ENCODE peak calls at places on chromosomes 3 and 15, in six cellular contexts. R is GM12891, N is IMR-90, H is breast epithelium, O is testis, G is stomach. S is an unnamed sample.
A peak's percentile ranks its signal among the peaks of the same experiment; 100 is the strongest.

GRCh38 chr15:28974142-28974541 is 88.4 kb downstream of the APBA2 start:
- DNase-seq in R (no peak), N (no peak), H (peak; percentile 22), O (no peak), G (no peak), S (no peak)

GRCh38 chr15:62164500-62165028 is 521 bp downstream of the C2CD4B start:
- DNase-seq in R (no peak), N (no peak), H (no peak), O (no peak), G (no peak), S (no peak)

GRCh38 chr3:56054827-56055226 is 413.4 kb downstream of the ERC2 start:
- DNase-seq in R (no peak), N (no peak), H (no peak), O (no peak), G (no peak), S (no peak)

GRCh38 chr3:853489-853888 is 239.3 kb upstream of the CNTN6 start:
- DNase-seq in R (no peak), N (no peak), H (no peak), O (no peak), G (no peak), S (no peak)

GRCh38 chr15:33154366-33155166 is 39.9 kb downstream of the FMN1 start:
- DNase-seq in R (no peak), N (peak; percentile 55), H (peak; percentile 32), O (peak; percentile 41), G (no peak), S (no peak)

GRCh38 chr3:37481986-37482385 is 307.6 kb upstream of the LRRFIP2 start:
- DNase-seq in R (no peak), N (no peak), H (no peak), O (no peak), G (no peak), S (no peak)

GRCh38 chr3:62462097-62462789 is 88.9 kb upstream of the FEZF2 start:
- DNase-seq in R (no peak), N (no peak), H (no peak), O (no peak), G (no peak), S (no peak)

GRCh38 chr3:129461461-129462146 is 21.6 kb downstream of the IFT122 start:
- DNase-seq in R (no peak), N (peak; percentile 64), H (peak; percentile 42), O (no peak), G (no peak), S (no peak)

GRCh38 chr15:78075490-78076230 is 1.9 kb downstream of the TBC1D2B start:
- DNase-seq in R (no peak), N (peak; percentile 95), H (peak; percentile 48), O (peak; percentile 75), G (peak; percentile 64), S (peak; percentile 64)

DNA sequence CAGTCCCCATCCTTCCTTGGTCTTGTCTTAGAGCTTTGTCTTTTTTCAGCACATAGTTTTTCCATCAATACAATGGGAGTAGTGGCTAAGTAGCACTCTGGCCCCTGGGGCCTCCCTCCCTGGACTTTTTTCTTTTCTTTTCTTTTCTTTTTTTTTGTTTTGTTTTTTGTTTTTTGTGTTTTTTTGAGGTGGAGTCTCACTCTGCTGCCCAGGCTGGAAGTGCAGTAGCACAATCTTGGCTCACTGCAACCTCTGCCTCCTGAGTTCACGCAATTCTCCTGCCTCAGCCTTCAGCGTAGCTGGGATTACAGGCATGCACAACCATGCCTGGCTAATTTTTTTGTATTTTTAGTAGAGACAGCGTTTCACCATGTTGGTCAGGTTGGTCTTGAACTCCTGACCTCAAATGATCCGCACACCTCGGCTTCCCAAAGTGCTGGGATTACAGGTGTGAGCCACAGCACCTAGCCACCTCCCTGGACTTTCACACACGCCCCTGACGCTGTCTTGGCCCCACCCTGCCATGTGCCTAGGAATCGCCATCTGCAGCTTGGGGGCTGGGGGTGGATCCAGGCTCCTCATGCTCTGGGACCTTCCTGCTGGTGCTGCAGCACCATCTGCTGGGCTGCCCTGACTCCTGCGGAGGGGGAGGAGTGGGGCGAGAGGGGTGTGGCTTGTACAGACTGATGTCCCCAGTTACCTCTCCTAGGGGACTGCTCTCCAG is 2.8 kb downstream of the C15orf39 start:
- DNase-seq in R (peak; percentile 94), N (peak; percentile 87), H (peak; percentile 92), O (peak; percentile 95), G (peak; percentile 92), S (peak; percentile 93)
- TF ChIP-seq POLR2A in R (no peak), N (peak; percentile 63), H (no peak), O (no peak), G (no peak), S (peak; percentile 28)

GRCh38 chr15:73951044-73951561 is 24.8 kb downstream of the LOXL1 start:
- DNase-seq in R (peak; percentile 81), N (peak; percentile 97), H (peak; percentile 90), O (peak; percentile 96), G (peak; percentile 86), S (peak; percentile 95)
- TF ChIP-seq POLR2A in R (no peak), N (no peak), H (no peak), O (no peak), G (no peak), S (no peak)

DNA sequence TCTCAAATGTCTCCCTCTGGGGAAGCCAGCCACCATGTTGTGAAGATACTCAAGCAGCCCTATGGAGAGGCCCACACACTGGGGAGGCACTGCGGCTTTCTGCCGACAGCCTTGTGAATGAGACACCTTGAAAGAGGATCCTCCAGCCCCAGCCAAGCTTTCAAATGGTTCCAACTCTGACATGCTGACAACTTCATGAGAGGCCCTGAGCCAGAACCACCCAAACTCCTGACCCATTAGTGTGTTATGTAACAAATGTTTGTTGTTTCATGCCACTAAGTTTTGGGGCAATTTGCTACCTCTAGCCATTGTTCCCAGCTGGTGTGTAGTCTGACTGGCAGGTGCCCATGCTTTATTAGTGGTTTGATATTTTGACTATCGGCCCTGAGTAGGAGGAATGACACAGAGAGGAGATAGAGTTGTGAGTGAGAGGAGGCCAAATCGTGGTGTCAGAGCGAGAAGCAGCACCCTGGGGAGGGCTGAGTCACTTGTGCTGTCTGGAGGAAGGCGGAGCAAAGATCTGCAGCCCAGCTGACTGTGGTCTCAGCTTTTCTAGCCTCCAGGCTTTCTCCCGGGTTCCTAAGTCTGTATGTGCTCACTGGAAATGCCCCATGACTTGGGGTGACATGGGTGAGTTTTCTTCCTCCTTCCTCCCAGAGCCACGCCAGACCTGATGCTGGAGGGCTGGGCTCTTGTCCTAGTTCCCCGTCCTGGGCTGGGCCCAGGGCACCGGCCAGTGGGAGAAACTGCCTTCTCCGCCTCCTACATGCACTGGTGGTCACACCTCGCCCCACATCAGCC is 56.8 kb upstream of the BLM start:
- DNase-seq in R (peak; percentile 52), N (peak; percentile 91), H (peak; percentile 84), O (peak; percentile 42), G (peak; percentile 43), S (no peak)
- TF ChIP-seq POLR2A in R (peak; percentile 87), N (no peak), H (no peak), O (no peak), G (no peak), S (no peak)

GRCh38 chr15:81312790-81313543 is 11.0 kb downstream of the STARD5 start:
- DNase-seq in R (no peak), N (peak; percentile 99), H (peak; percentile 89), O (peak; percentile 77), G (peak; percentile 41), S (peak; percentile 92)
- TF ChIP-seq POLR2A in R (no peak), N (no peak), H (no peak), O (no peak), G (no peak), S (no peak)

S was measured in ovary.